ENCODE peak calls at places on chromosome 22, in eight cellular contexts. One of them, this sample, is unnamed.

GRCh38 chr22:27896251-27896650 is 22.8 kb downstream of the PITPNB start:
- DNase-seq in suprapubic skin: no peak
- DNase-seq in breast epithelium: no peak
- DNase-seq in prostate gland: no peak
- DNase-seq in esophagus muscularis mucosa: no peak
- DNase-seq in GM12891: no peak
- DNase-seq in sigmoid colon: no peak
- DNase-seq in spleen: no peak
- DNase-seq in this sample: no peak

GRCh38 chr22:29842172-29842571 is 4.1 kb upstream of the ASCC2 start:
- DNase-seq in suprapubic skin: no peak
- DNase-seq in breast epithelium: no peak
- DNase-seq in prostate gland: no peak
- DNase-seq in esophagus muscularis mucosa: no peak
- DNase-seq in GM12891: no peak
- DNase-seq in sigmoid colon: no peak
- DNase-seq in spleen: no peak
- DNase-seq in this sample: no peak

GRCh38 chr22:40855960-40856512 is 403 bp downstream of the ST13 start:
- DNase-seq in suprapubic skin: no peak
- DNase-seq in breast epithelium: no peak
- DNase-seq in prostate gland: peak; percentile 11
- DNase-seq in esophagus muscularis mucosa: no peak
- DNase-seq in GM12891: peak; percentile 5
- DNase-seq in sigmoid colon: peak; percentile 69
- DNase-seq in spleen: peak; percentile 90
- DNase-seq in this sample: no peak

GRCh38 chr22:45007946-45008852 is 1.6 kb downstream of the PHF21B start:
- DNase-seq in suprapubic skin: no peak
- DNase-seq in breast epithelium: no peak
- DNase-seq in prostate gland: peak; percentile 32
- DNase-seq in esophagus muscularis mucosa: no peak
- DNase-seq in GM12891: no peak
- DNase-seq in sigmoid colon: no peak
- DNase-seq in spleen: no peak
- DNase-seq in this sample: peak; percentile 83

GRCh38 chr22:50151571-50152537 is 18.7 kb upstream of the PANX2 start:
- DNase-seq in suprapubic skin: peak; percentile 71
- DNase-seq in breast epithelium: no peak
- DNase-seq in prostate gland: no peak
- DNase-seq in esophagus muscularis mucosa: no peak
- DNase-seq in GM12891: no peak
- DNase-seq in sigmoid colon: no peak
- DNase-seq in spleen: no peak
- DNase-seq in this sample: no peak

GRCh38 chr22:39266398-39267030 is 21.7 kb upstream of the PDGFB start:
- DNase-seq in suprapubic skin: no peak
- DNase-seq in breast epithelium: no peak
- DNase-seq in prostate gland: no peak
- DNase-seq in esophagus muscularis mucosa: no peak
- DNase-seq in GM12891: peak; percentile 71
- DNase-seq in sigmoid colon: no peak
- DNase-seq in spleen: no peak
- DNase-seq in this sample: peak; percentile 47

GRCh38 chr22:22691716-22692701 is 47.6 kb downstream of the GGTLC2 start:
- DNase-seq in suprapubic skin: no peak
- DNase-seq in breast epithelium: no peak
- DNase-seq in prostate gland: no peak
- DNase-seq in esophagus muscularis mucosa: no peak
- DNase-seq in GM12891: no peak
- DNase-seq in sigmoid colon: peak; percentile 50
- DNase-seq in spleen: no peak
- DNase-seq in this sample: no peak

GRCh38 chr22:19767427-19768380 is 7.1 kb downstream of the TBX1 start:
- DNase-seq in suprapubic skin: no peak
- DNase-seq in breast epithelium: no peak
- DNase-seq in prostate gland: no peak
- DNase-seq in esophagus muscularis mucosa: no peak
- DNase-seq in GM12891: no peak
- DNase-seq in sigmoid colon: peak; percentile 80
- DNase-seq in spleen: peak; percentile 87
- DNase-seq in this sample: peak; percentile 83

GRCh38 chr22:17205432-17205831 is 13.8 kb downstream of the ADA2 start:
- DNase-seq in suprapubic skin: no peak
- DNase-seq in breast epithelium: no peak
- DNase-seq in prostate gland: no peak
- DNase-seq in esophagus muscularis mucosa: no peak
- DNase-seq in GM12891: no peak
- DNase-seq in sigmoid colon: no peak
- DNase-seq in spleen: no peak
- DNase-seq in this sample: no peak

GRCh38 chr22:27244328-27244727 is 557.2 kb downstream of the MN1 start:
- DNase-seq in suprapubic skin: no peak
- DNase-seq in breast epithelium: no peak
- DNase-seq in prostate gland: no peak
- DNase-seq in esophagus muscularis mucosa: no peak
- DNase-seq in GM12891: no peak
- DNase-seq in sigmoid colon: no peak
- DNase-seq in spleen: no peak
- DNase-seq in this sample: no peak

GRCh38 chr22:29879738-29880137 is 3.2 kb upstream of the MTMR3 start:
- DNase-seq in suprapubic skin: no peak
- DNase-seq in breast epithelium: no peak
- DNase-seq in prostate gland: no peak
- DNase-seq in esophagus muscularis mucosa: no peak
- DNase-seq in GM12891: no peak
- DNase-seq in sigmoid colon: no peak
- DNase-seq in spleen: no peak
- DNase-seq in this sample: no peak

GRCh38 chr22:20268350-20269012 is 363 bp upstream of the RTN4R start:
- DNase-seq in suprapubic skin: no peak
- DNase-seq in breast epithelium: no peak
- DNase-seq in prostate gland: peak; percentile 48
- DNase-seq in esophagus muscularis mucosa: no peak
- DNase-seq in GM12891: peak; percentile 82
- DNase-seq in sigmoid colon: no peak
- DNase-seq in spleen: peak; percentile 90
- DNase-seq in this sample: peak; percentile 58

GRCh38 chr22:41447435-41448188 is 1.0 kb upstream of the TOB2 start:
- DNase-seq in suprapubic skin: no peak
- DNase-seq in breast epithelium: peak; percentile 57
- DNase-seq in prostate gland: peak; percentile 60
- DNase-seq in esophagus muscularis mucosa: no peak
- DNase-seq in GM12891: no peak
- DNase-seq in sigmoid colon: peak; percentile 89
- DNase-seq in spleen: peak; percentile 92
- DNase-seq in this sample: peak; percentile 93

GRCh38 chr22:30838111-30838510 is 130.5 kb downstream of the MORC2 start:
- DNase-seq in suprapubic skin: peak; percentile 29
- DNase-seq in breast epithelium: no peak
- DNase-seq in prostate gland: no peak
- DNase-seq in esophagus muscularis mucosa: peak; percentile 14
- DNase-seq in GM12891: no peak
- DNase-seq in sigmoid colon: no peak
- DNase-seq in spleen: no peak
- DNase-seq in this sample: no peak

GRCh38 chr22:30742291-30743256 is 47.9 kb downstream of the OSBP2 start:
- DNase-seq in suprapubic skin: no peak
- DNase-seq in breast epithelium: no peak
- DNase-seq in prostate gland: no peak
- DNase-seq in esophagus muscularis mucosa: no peak
- DNase-seq in GM12891: no peak
- DNase-seq in sigmoid colon: no peak
- DNase-seq in spleen: no peak
- DNase-seq in this sample: no peak

DNA sequence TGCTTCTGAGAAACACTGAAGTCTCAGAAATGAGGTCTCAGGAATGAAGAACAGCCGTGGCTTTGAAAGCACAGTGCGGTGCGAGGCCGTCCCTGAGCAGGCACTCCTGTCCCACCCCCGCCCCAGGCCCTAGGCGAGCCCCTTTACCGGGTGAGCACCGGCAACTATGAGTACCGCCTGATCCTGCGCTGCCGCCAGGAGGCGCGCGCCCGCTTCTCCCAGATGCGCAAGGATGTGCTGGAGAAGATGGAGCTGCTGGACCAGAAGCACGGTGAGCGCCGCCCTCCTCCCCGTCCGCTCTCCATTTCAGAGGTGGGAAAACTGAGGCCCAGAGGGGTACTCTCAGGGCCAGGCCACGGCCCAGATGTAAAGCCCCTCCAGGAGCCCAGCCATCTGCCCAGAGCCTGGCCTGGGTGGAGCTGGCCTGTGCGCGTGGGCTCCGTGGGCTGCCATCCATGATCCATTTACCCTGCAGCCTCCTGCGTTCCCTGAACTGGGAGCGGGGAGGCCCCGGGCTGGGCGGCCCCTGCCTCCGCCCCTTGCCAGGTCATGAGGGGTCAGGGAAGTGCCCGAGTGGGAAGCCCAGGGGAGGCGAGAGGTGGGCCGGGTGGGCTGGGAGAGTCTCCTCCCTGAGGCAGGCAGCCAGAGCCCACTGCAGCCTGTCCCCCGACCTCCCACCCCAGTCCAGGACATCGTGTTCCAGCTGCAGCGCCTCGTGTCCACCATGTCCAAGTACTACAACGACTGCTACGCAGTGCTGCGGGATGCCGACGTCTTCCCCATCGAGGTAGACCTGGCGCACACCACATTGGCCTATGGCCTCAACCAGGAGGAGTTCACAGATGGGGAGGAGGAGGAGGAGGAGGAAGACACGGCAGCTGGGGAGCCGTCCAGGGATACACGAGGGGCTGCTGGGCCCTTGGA is 9.5 kb downstream of the SLC16A8 start:
- DNase-seq in suprapubic skin: no peak
- DNase-seq in breast epithelium: no peak
- DNase-seq in prostate gland: no peak
- DNase-seq in esophagus muscularis mucosa: no peak
- DNase-seq in GM12891: no peak
- DNase-seq in sigmoid colon: no peak
- DNase-seq in spleen: no peak
- DNase-seq in this sample: no peak
- TF ChIP-seq POLR2AphosphoS5 in suprapubic skin: no peak
- TF ChIP-seq POLR2AphosphoS5 in breast epithelium: no peak
- TF ChIP-seq POLR2AphosphoS5 in prostate gland: no peak
- TF ChIP-seq POLR2AphosphoS5 in esophagus muscularis mucosa: no peak
- TF ChIP-seq POLR2AphosphoS5 in GM12891: no peak
- TF ChIP-seq POLR2AphosphoS5 in sigmoid colon: no peak
- TF ChIP-seq POLR2AphosphoS5 in spleen: no peak
- TF ChIP-seq POLR2AphosphoS5 in this sample: no peak

GRCh38 chr22:48981671-48982070 is 846.0 kb downstream of the BRD1 start:
- DNase-seq in suprapubic skin: no peak
- DNase-seq in breast epithelium: no peak
- DNase-seq in prostate gland: no peak
- DNase-seq in esophagus muscularis mucosa: peak; percentile 85
- DNase-seq in GM12891: no peak
- DNase-seq in sigmoid colon: no peak
- DNase-seq in spleen: no peak
- DNase-seq in this sample: no peak

GRCh38 chr22:48979482-48979881 is 848.2 kb downstream of the BRD1 start:
- DNase-seq in suprapubic skin: no peak
- DNase-seq in breast epithelium: no peak
- DNase-seq in prostate gland: no peak
- DNase-seq in esophagus muscularis mucosa: no peak
- DNase-seq in GM12891: no peak
- DNase-seq in sigmoid colon: no peak
- DNase-seq in spleen: no peak
- DNase-seq in this sample: no peak

GRCh38 chr22:48982321-48982905 is 845.3 kb downstream of the BRD1 start:
- DNase-seq in suprapubic skin: no peak
- DNase-seq in breast epithelium: no peak
- DNase-seq in prostate gland: no peak
- DNase-seq in esophagus muscularis mucosa: peak; percentile 86
- DNase-seq in GM12891: no peak
- DNase-seq in sigmoid colon: no peak
- DNase-seq in spleen: no peak
- DNase-seq in this sample: peak; percentile 32

GRCh38 chr22:48980918-48981317 is 846.8 kb downstream of the BRD1 start:
- DNase-seq in suprapubic skin: no peak
- DNase-seq in breast epithelium: no peak
- DNase-seq in prostate gland: no peak
- DNase-seq in esophagus muscularis mucosa: no peak
- DNase-seq in GM12891: no peak
- DNase-seq in sigmoid colon: no peak
- DNase-seq in spleen: no peak
- DNase-seq in this sample: no peak

DNA sequence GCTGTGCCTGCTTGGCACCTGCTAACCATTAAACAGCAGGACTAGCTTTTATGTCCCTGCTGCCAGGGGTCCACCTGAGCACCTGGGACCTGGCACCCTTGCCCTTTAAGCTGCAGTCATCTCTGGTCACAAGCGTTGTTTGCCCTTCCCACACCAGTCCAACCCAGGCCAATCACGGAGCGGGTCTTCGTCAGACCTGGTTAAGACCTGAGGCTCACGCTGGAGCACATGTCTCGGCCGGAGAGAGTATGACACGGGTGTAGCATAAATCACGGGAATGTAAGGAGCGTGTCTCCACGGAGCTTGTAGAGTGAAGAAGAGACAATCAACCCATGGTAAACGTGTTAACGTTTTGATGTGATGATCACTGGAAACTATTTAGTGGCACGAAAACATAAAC is 847.3 kb downstream of the BRD1 start:
- DNase-seq in suprapubic skin: no peak
- DNase-seq in breast epithelium: no peak
- DNase-seq in prostate gland: no peak
- DNase-seq in esophagus muscularis mucosa: peak; percentile 87
- DNase-seq in GM12891: no peak
- DNase-seq in sigmoid colon: no peak
- DNase-seq in spleen: no peak
- DNase-seq in this sample: no peak
- TF ChIP-seq POLR2AphosphoS5 in suprapubic skin: no peak
- TF ChIP-seq POLR2AphosphoS5 in breast epithelium: no peak
- TF ChIP-seq POLR2AphosphoS5 in prostate gland: no peak
- TF ChIP-seq POLR2AphosphoS5 in esophagus muscularis mucosa: no peak
- TF ChIP-seq POLR2AphosphoS5 in GM12891: no peak
- TF ChIP-seq POLR2AphosphoS5 in sigmoid colon: no peak
- TF ChIP-seq POLR2AphosphoS5 in spleen: no peak
- TF ChIP-seq POLR2AphosphoS5 in this sample: no peak

GRCh38 chr22:46937185-46937584 is 174.7 kb downstream of the TBC1D22A start:
- DNase-seq in suprapubic skin: no peak
- DNase-seq in breast epithelium: no peak
- DNase-seq in prostate gland: no peak
- DNase-seq in esophagus muscularis mucosa: no peak
- DNase-seq in GM12891: no peak
- DNase-seq in sigmoid colon: no peak
- DNase-seq in spleen: no peak
- DNase-seq in this sample: no peak
- TF ChIP-seq POLR2AphosphoS5 in suprapubic skin: no peak
- TF ChIP-seq POLR2AphosphoS5 in breast epithelium: no peak
- TF ChIP-seq POLR2AphosphoS5 in prostate gland: no peak
- TF ChIP-seq POLR2AphosphoS5 in esophagus muscularis mucosa: no peak
- TF ChIP-seq POLR2AphosphoS5 in GM12891: no peak
- TF ChIP-seq POLR2AphosphoS5 in sigmoid colon: no peak
- TF ChIP-seq POLR2AphosphoS5 in spleen: no peak
- TF ChIP-seq POLR2AphosphoS5 in this sample: no peak

DNA sequence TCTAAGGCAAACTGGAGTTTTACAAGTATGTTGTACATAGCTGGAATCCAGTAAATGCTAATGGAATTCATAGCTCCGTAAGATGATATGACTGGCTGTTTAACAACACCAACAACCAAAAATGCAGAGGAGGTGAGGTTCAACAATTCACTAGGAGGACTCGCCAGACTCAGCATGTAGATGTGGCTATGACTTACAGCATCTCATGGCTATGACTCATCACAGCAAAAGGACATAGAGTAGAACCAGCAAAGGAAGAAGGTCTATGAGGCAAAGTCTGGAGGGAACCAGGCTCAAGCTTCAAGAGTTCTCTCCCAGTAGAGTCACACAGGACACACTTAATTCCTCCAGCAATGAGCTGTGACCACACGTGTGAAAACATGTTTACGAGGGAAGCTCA is 116.9 kb downstream of the LARGE1 start:
- DNase-seq in suprapubic skin: no peak
- DNase-seq in breast epithelium: no peak
- DNase-seq in prostate gland: no peak
- DNase-seq in esophagus muscularis mucosa: no peak
- DNase-seq in GM12891: no peak
- DNase-seq in sigmoid colon: peak; percentile 66
- DNase-seq in spleen: no peak
- DNase-seq in this sample: no peak
- TF ChIP-seq POLR2AphosphoS5 in suprapubic skin: no peak
- TF ChIP-seq POLR2AphosphoS5 in breast epithelium: no peak
- TF ChIP-seq POLR2AphosphoS5 in prostate gland: peak; percentile 3
- TF ChIP-seq POLR2AphosphoS5 in esophagus muscularis mucosa: peak; percentile 41
- TF ChIP-seq POLR2AphosphoS5 in GM12891: no peak
- TF ChIP-seq POLR2AphosphoS5 in sigmoid colon: peak; percentile 32
- TF ChIP-seq POLR2AphosphoS5 in spleen: no peak
- TF ChIP-seq POLR2AphosphoS5 in this sample: no peak